ENCODE peak calls at places on chromosomes 11 and 22, in nine cellular contexts. One of them, this sample, is unnamed.

GRCh38 chr22:28018461-28018927 is 99.4 kb upstream of the PITPNB start:
- DNase-seq in right lobe of liver: no peak
- DNase-seq in thoracic aorta: no peak
- DNase-seq in GM23338: no peak
- DNase-seq in keratinocyte: no peak
- DNase-seq in naive thymus-derived CD4-positive, alpha-beta T cell: no peak
- DNase-seq in T-cell: no peak
- DNase-seq in endodermal cell: no peak
- DNase-seq in ovary: peak; percentile 24
- DNase-seq in this sample: no peak

GRCh38 chr11:59119826-59120225 is 12.8 kb downstream of the FAM111B start:
- DNase-seq in right lobe of liver: no peak
- DNase-seq in thoracic aorta: no peak
- DNase-seq in GM23338: no peak
- DNase-seq in keratinocyte: no peak
- DNase-seq in naive thymus-derived CD4-positive, alpha-beta T cell: no peak
- DNase-seq in T-cell: no peak
- DNase-seq in endodermal cell: no peak
- DNase-seq in ovary: no peak
- DNase-seq in this sample: no peak

GRCh38 chr22:17647452-17647851 is 8.9 kb downstream of the BCL2L13 start:
- DNase-seq in right lobe of liver: no peak
- DNase-seq in thoracic aorta: no peak
- DNase-seq in GM23338: no peak
- DNase-seq in keratinocyte: no peak
- DNase-seq in naive thymus-derived CD4-positive, alpha-beta T cell: no peak
- DNase-seq in T-cell: no peak
- DNase-seq in endodermal cell: no peak
- DNase-seq in ovary: no peak
- DNase-seq in this sample: no peak

GRCh38 chr22:20957691-20958440 is 9.2 kb upstream of the AIFM3 start:
- DNase-seq in right lobe of liver: no peak
- DNase-seq in thoracic aorta: no peak
- DNase-seq in GM23338: peak; percentile 82
- DNase-seq in keratinocyte: no peak
- DNase-seq in naive thymus-derived CD4-positive, alpha-beta T cell: no peak
- DNase-seq in T-cell: no peak
- DNase-seq in endodermal cell: peak; percentile 80
- DNase-seq in ovary: no peak
- DNase-seq in this sample: no peak

GRCh38 chr11:66858939-66859685 is 2.2 kb downstream of the LRFN4 start:
- DNase-seq in right lobe of liver: peak; percentile 23
- DNase-seq in thoracic aorta: no peak
- DNase-seq in GM23338: no peak
- DNase-seq in keratinocyte: no peak
- DNase-seq in naive thymus-derived CD4-positive, alpha-beta T cell: no peak
- DNase-seq in T-cell: no peak
- DNase-seq in endodermal cell: no peak
- DNase-seq in ovary: no peak
- DNase-seq in this sample: no peak

GRCh38 chr11:134026655-134027343 is 42.1 kb upstream of the JAM3 start:
- DNase-seq in right lobe of liver: no peak
- DNase-seq in thoracic aorta: no peak
- DNase-seq in GM23338: peak; percentile 45
- DNase-seq in keratinocyte: peak; percentile 35
- DNase-seq in naive thymus-derived CD4-positive, alpha-beta T cell: no peak
- DNase-seq in T-cell: no peak
- DNase-seq in endodermal cell: peak; percentile 95
- DNase-seq in ovary: no peak
- DNase-seq in this sample: no peak

GRCh38 chr11:57255618-57256017 is 18.6 kb upstream of the APLNR start:
- DNase-seq in right lobe of liver: no peak
- DNase-seq in thoracic aorta: no peak
- DNase-seq in GM23338: no peak
- DNase-seq in keratinocyte: no peak
- DNase-seq in naive thymus-derived CD4-positive, alpha-beta T cell: no peak
- DNase-seq in T-cell: no peak
- DNase-seq in endodermal cell: no peak
- DNase-seq in ovary: no peak
- DNase-seq in this sample: no peak

GRCh38 chr11:72752088-72752914 is at the start of gene ARAP1:
- DNase-seq in right lobe of liver: peak; percentile 79
- DNase-seq in thoracic aorta: peak; percentile 18
- DNase-seq in GM23338: peak; percentile 83
- DNase-seq in keratinocyte: peak; percentile 84
- DNase-seq in naive thymus-derived CD4-positive, alpha-beta T cell: peak; percentile 73
- DNase-seq in T-cell: peak; percentile 68
- DNase-seq in endodermal cell: peak; percentile 94
- DNase-seq in ovary: peak; percentile 80
- DNase-seq in this sample: peak; percentile 65

GRCh38 chr11:78564037-78564888 is 10.4 kb downstream of the NARS2 start:
- DNase-seq in right lobe of liver: no peak
- DNase-seq in thoracic aorta: no peak
- DNase-seq in GM23338: peak; percentile 84
- DNase-seq in keratinocyte: no peak
- DNase-seq in naive thymus-derived CD4-positive, alpha-beta T cell: peak; percentile 65
- DNase-seq in T-cell: peak; percentile 43
- DNase-seq in endodermal cell: peak; percentile 62
- DNase-seq in ovary: no peak
- DNase-seq in this sample: no peak

GRCh38 chr22:45617948-45618347 is 53.7 kb upstream of the ATXN10 start:
- DNase-seq in right lobe of liver: no peak
- DNase-seq in thoracic aorta: no peak
- DNase-seq in GM23338: no peak
- DNase-seq in keratinocyte: no peak
- DNase-seq in naive thymus-derived CD4-positive, alpha-beta T cell: no peak
- DNase-seq in T-cell: no peak
- DNase-seq in endodermal cell: no peak
- DNase-seq in ovary: no peak
- DNase-seq in this sample: no peak

GRCh38 chr11:85725510-85726258 is 39.7 kb upstream of the CCDC89 start:
- DNase-seq in right lobe of liver: no peak
- DNase-seq in thoracic aorta: no peak
- DNase-seq in GM23338: no peak
- DNase-seq in keratinocyte: peak; percentile 61
- DNase-seq in naive thymus-derived CD4-positive, alpha-beta T cell: no peak
- DNase-seq in T-cell: no peak
- DNase-seq in endodermal cell: no peak
- DNase-seq in ovary: no peak
- DNase-seq in this sample: no peak

GRCh38 chr22:29331213-29331612 is 15.7 kb upstream of the RASL10A start:
- DNase-seq in right lobe of liver: no peak
- DNase-seq in thoracic aorta: no peak
- DNase-seq in GM23338: no peak
- DNase-seq in keratinocyte: no peak
- DNase-seq in naive thymus-derived CD4-positive, alpha-beta T cell: no peak
- DNase-seq in T-cell: no peak
- DNase-seq in endodermal cell: no peak
- DNase-seq in ovary: no peak
- DNase-seq in this sample: no peak

GRCh38 chr22:49514656-49515055 is 313.0 kb downstream of the BRD1 start:
- DNase-seq in right lobe of liver: no peak
- DNase-seq in thoracic aorta: no peak
- DNase-seq in GM23338: no peak
- DNase-seq in keratinocyte: no peak
- DNase-seq in naive thymus-derived CD4-positive, alpha-beta T cell: no peak
- DNase-seq in T-cell: no peak
- DNase-seq in endodermal cell: peak; percentile 34
- DNase-seq in ovary: no peak
- DNase-seq in this sample: no peak

GRCh38 chr11:60711316-60711715 is 11.9 kb downstream of the MS4A8 start:
- DNase-seq in right lobe of liver: no peak
- DNase-seq in thoracic aorta: no peak
- DNase-seq in GM23338: no peak
- DNase-seq in keratinocyte: no peak
- DNase-seq in naive thymus-derived CD4-positive, alpha-beta T cell: no peak
- DNase-seq in T-cell: no peak
- DNase-seq in endodermal cell: no peak
- DNase-seq in ovary: no peak
- DNase-seq in this sample: no peak

GRCh38 chr11:78038697-78039313 is 15.7 kb upstream of the KCTD14 start:
- DNase-seq in right lobe of liver: peak; percentile 67
- DNase-seq in thoracic aorta: no peak
- DNase-seq in GM23338: no peak
- DNase-seq in keratinocyte: no peak
- DNase-seq in naive thymus-derived CD4-positive, alpha-beta T cell: no peak
- DNase-seq in T-cell: no peak
- DNase-seq in endodermal cell: no peak
- DNase-seq in ovary: peak; percentile 42
- DNase-seq in this sample: no peak

GRCh38 chr22:37103696-37104452 is 5.6 kb downstream of the TMPRSS6 start:
- DNase-seq in right lobe of liver: no peak
- DNase-seq in thoracic aorta: no peak
- DNase-seq in GM23338: no peak
- DNase-seq in keratinocyte: no peak
- DNase-seq in naive thymus-derived CD4-positive, alpha-beta T cell: no peak
- DNase-seq in T-cell: no peak
- DNase-seq in endodermal cell: no peak
- DNase-seq in ovary: no peak
- DNase-seq in this sample: no peak

GRCh38 chr22:49524362-49524761 is 303.3 kb downstream of the BRD1 start:
- DNase-seq in right lobe of liver: no peak
- DNase-seq in thoracic aorta: no peak
- DNase-seq in GM23338: no peak
- DNase-seq in keratinocyte: no peak
- DNase-seq in naive thymus-derived CD4-positive, alpha-beta T cell: no peak
- DNase-seq in T-cell: no peak
- DNase-seq in endodermal cell: no peak
- DNase-seq in ovary: no peak
- DNase-seq in this sample: no peak

GRCh38 chr11:40140560-40140959 is 1318.9 kb downstream of the LRRC4C start:
- DNase-seq in right lobe of liver: no peak
- DNase-seq in thoracic aorta: no peak
- DNase-seq in GM23338: no peak
- DNase-seq in keratinocyte: no peak
- DNase-seq in naive thymus-derived CD4-positive, alpha-beta T cell: no peak
- DNase-seq in T-cell: no peak
- DNase-seq in endodermal cell: no peak
- DNase-seq in ovary: no peak
- DNase-seq in this sample: no peak

GRCh38 chr11:120545813-120546212 is 34.3 kb downstream of the GRIK4 start:
- DNase-seq in right lobe of liver: no peak
- DNase-seq in thoracic aorta: no peak
- DNase-seq in GM23338: no peak
- DNase-seq in keratinocyte: no peak
- DNase-seq in naive thymus-derived CD4-positive, alpha-beta T cell: no peak
- DNase-seq in T-cell: no peak
- DNase-seq in endodermal cell: no peak
- DNase-seq in ovary: no peak
- DNase-seq in this sample: no peak

GRCh38 chr11:72813740-72814138 is 472 bp upstream of the ATG16L2 start:
- DNase-seq in right lobe of liver: peak; percentile 88
- DNase-seq in thoracic aorta: no peak
- DNase-seq in GM23338: peak; percentile 75
- DNase-seq in keratinocyte: no peak
- DNase-seq in naive thymus-derived CD4-positive, alpha-beta T cell: no peak
- DNase-seq in T-cell: peak; percentile 76
- DNase-seq in endodermal cell: no peak
- DNase-seq in ovary: no peak
- DNase-seq in this sample: peak; percentile 70

GRCh38 chr11:63609971-63610580 is 4.2 kb downstream of the PLAAT3 start:
- DNase-seq in right lobe of liver: no peak
- DNase-seq in thoracic aorta: no peak
- DNase-seq in GM23338: no peak
- DNase-seq in keratinocyte: no peak
- DNase-seq in naive thymus-derived CD4-positive, alpha-beta T cell: no peak
- DNase-seq in T-cell: no peak
- DNase-seq in endodermal cell: peak; percentile 57
- DNase-seq in ovary: no peak
- DNase-seq in this sample: no peak

GRCh38 chr11:118321386-118322082 is 17.0 kb downstream of the CD3E start:
- DNase-seq in right lobe of liver: peak; percentile 52
- DNase-seq in thoracic aorta: no peak
- DNase-seq in GM23338: no peak
- DNase-seq in keratinocyte: no peak
- DNase-seq in naive thymus-derived CD4-positive, alpha-beta T cell: no peak
- DNase-seq in T-cell: no peak
- DNase-seq in endodermal cell: no peak
- DNase-seq in ovary: no peak
- DNase-seq in this sample: no peak

GRCh38 chr11:70733327-70734325 is 335.3 kb downstream of the CTTN start:
- DNase-seq in right lobe of liver: no peak
- DNase-seq in thoracic aorta: no peak
- DNase-seq in GM23338: no peak
- DNase-seq in keratinocyte: no peak
- DNase-seq in naive thymus-derived CD4-positive, alpha-beta T cell: no peak
- DNase-seq in T-cell: no peak
- DNase-seq in endodermal cell: no peak
- DNase-seq in ovary: no peak
- DNase-seq in this sample: no peak

GRCh38 chr11:36453678-36454077 is 56.4 kb downstream of the TRAF6 start:
- DNase-seq in right lobe of liver: no peak
- DNase-seq in thoracic aorta: no peak
- DNase-seq in GM23338: no peak
- DNase-seq in keratinocyte: no peak
- DNase-seq in naive thymus-derived CD4-positive, alpha-beta T cell: no peak
- DNase-seq in T-cell: no peak
- DNase-seq in endodermal cell: no peak
- DNase-seq in ovary: no peak
- DNase-seq in this sample: no peak